ENCODE peak calls at places on chromosomes 3 and 15, in six cellular contexts. C is activated naive CD8-positive, alpha-beta T cell treated with anti-CD3 and anti-CD28 coated beads for 36 hours; W is hypothalamus; T is dermis blood vessel endothelial cell; Q is foreskin keratinocyte; U is Panc1. A is an unnamed sample.

GRCh38 chr15:62782100-62782791 is 260.3 kb upstream of the TPM1 start:
- DNase-seq in C (no peak), W (peak), T (peak), Q (peak), U (peak), A (peak)

GRCh38 chr3:12287727-12288465 is 974 bp upstream of the PPARG start:
- DNase-seq in C (peak), W (peak), T (peak), Q (no peak), U (no peak), A (peak)

GRCh38 chr15:68408526-68408925 is 23.4 kb downstream of the ITGA11 start:
- DNase-seq in C (no peak), W (no peak), T (no peak), Q (no peak), U (no peak), A (no peak)

GRCh38 chr3:8987673-8988655 is 24.7 kb upstream of the RAD18 start:
- DNase-seq in C (peak), W (peak), T (peak), Q (no peak), U (no peak), A (peak)

GRCh38 chr3:171747223-171747920 is 62.9 kb downstream of the PLD1 start:
- DNase-seq in C (no peak), W (no peak), T (no peak), Q (no peak), U (no peak), A (no peak)

GRCh38 chr3:142987080-142987700 is 14.2 kb upstream of the U2SURP start:
- DNase-seq in C (no peak), W (no peak), T (peak), Q (no peak), U (no peak), A (no peak)

GRCh38 chr15:101578443-101578894 is 73.7 kb downstream of the TM2D3 start:
- DNase-seq in C (peak), W (peak), T (peak), Q (no peak), U (no peak), A (no peak)

GRCh38 chr3:102195198-102195948 is 239.4 kb upstream of the ZPLD1 start:
- DNase-seq in C (no peak), W (no peak), T (peak), Q (peak), U (no peak), A (no peak)

GRCh38 chr3:127063916-127064315 is 81.0 kb downstream of the PLXNA1 start:
- DNase-seq in C (no peak), W (no peak), T (no peak), Q (no peak), U (no peak), A (no peak)

GRCh38 chr15:39868396-39868795 is 51.7 kb downstream of the GPR176 start:
- DNase-seq in C (no peak), W (no peak), T (no peak), Q (no peak), U (no peak), A (no peak)

GRCh38 chr3:133891662-133892389 is 3.9 kb downstream of the RAB6B start:
- DNase-seq in C (no peak), W (no peak), T (no peak), Q (no peak), U (no peak), A (no peak)

GRCh38 chr15:36251450-36251849 is 328.0 kb upstream of the CDIN1 start:
- DNase-seq in C (no peak), W (no peak), T (no peak), Q (no peak), U (no peak), A (no peak)

GRCh38 chr3:105473521-105474223 is 107.0 kb downstream of the ALCAM start:
- DNase-seq in C (no peak), W (no peak), T (peak), Q (peak), U (no peak), A (no peak)

GRCh38 chr15:98994892-98995291 is 12.7 kb downstream of the PGPEP1L start:
- DNase-seq in C (no peak), W (no peak), T (no peak), Q (no peak), U (no peak), A (no peak)

GRCh38 chr15:47812436-47813109 is 95.3 kb downstream of the SEMA6D start:
- DNase-seq in C (no peak), W (no peak), T (peak), Q (peak), U (peak), A (no peak)

GRCh38 chr3:149005424-149005823 is 14.1 kb downstream of the GYG1 start:
- DNase-seq in C (no peak), W (no peak), T (no peak), Q (no peak), U (no peak), A (no peak)

GRCh38 chr3:181916018-181916417 is 204.3 kb downstream of the SOX2 start:
- DNase-seq in C (no peak), W (no peak), T (no peak), Q (no peak), U (no peak), A (no peak)

GRCh38 chr3:62604301-62604700 is 231.0 kb upstream of the FEZF2 start:
- DNase-seq in C (no peak), W (no peak), T (peak), Q (peak), U (peak), A (no peak)

GRCh38 chr3:45464336-45464809 is 76.0 kb downstream of the LARS2 start:
- DNase-seq in C (peak), W (no peak), T (peak), Q (no peak), U (no peak), A (no peak)

GRCh38 chr15:52295421-52295991 is at the start of gene MYO5C:
- DNase-seq in C (peak), W (peak), T (peak), Q (no peak), U (no peak), A (peak)

GRCh38 chr15:96326551-96327154 is 3.8 kb upstream of the NR2F2 start:
- DNase-seq in C (no peak), W (no peak), T (peak), Q (no peak), U (no peak), A (peak)

GRCh38 chr3:118801899-118802298 is 232.7 kb downstream of the IGSF11 start:
- DNase-seq in C (no peak), W (no peak), T (no peak), Q (no peak), U (no peak), A (no peak)

GRCh38 chr3:57556459-57557087 is 499 bp downstream of the PDE12 start:
- DNase-seq in C (peak), W (peak), T (peak), Q (no peak), U (no peak), A (peak)

A was measured in psoas muscle.